ENCODE peak calls at places on chromosomes 4 and X, in five cellular contexts. One of them, this sample, is unnamed.
A peak's percentile ranks its signal among the peaks of the same experiment; 100 is the strongest.

GRCh38 chrX:71533514-71533849 is 578 bp downstream of the OGT start:
- DNase-seq in hepatocyte: no peak
- DNase-seq in IMR-90: no peak
- DNase-seq in AG04449: no peak
- DNase-seq in psoas muscle: no peak
- DNase-seq in this sample: no peak

GRCh38 chr4:80538276-80538926 is 202.9 kb downstream of the CFAP299 start:
- DNase-seq in hepatocyte: no peak
- DNase-seq in IMR-90: peak; percentile 85
- DNase-seq in AG04449: no peak
- DNase-seq in psoas muscle: no peak
- DNase-seq in this sample: peak; percentile 78

GRCh38 chr4:162015090-162015489 is 148.7 kb downstream of the FSTL5 start:
- DNase-seq in hepatocyte: no peak
- DNase-seq in IMR-90: peak; percentile 24
- DNase-seq in AG04449: peak; percentile 45
- DNase-seq in psoas muscle: no peak
- DNase-seq in this sample: peak; percentile 6

GRCh38 chrX:120125444-120125843 is 9.7 kb upstream of the RHOXF1 start:
- DNase-seq in hepatocyte: no peak
- DNase-seq in IMR-90: no peak
- DNase-seq in AG04449: no peak
- DNase-seq in psoas muscle: no peak
- DNase-seq in this sample: no peak

GRCh38 chr4:69999420-69999819 is 3.7 kb downstream of the STATH start:
- DNase-seq in hepatocyte: no peak
- DNase-seq in IMR-90: no peak
- DNase-seq in AG04449: no peak
- DNase-seq in psoas muscle: no peak
- DNase-seq in this sample: peak; percentile 42

GRCh38 chrX:102833136-102833535 is 103.9 kb upstream of the RAB40AL start:
- DNase-seq in hepatocyte: no peak
- DNase-seq in IMR-90: peak; percentile 41
- DNase-seq in AG04449: no peak
- DNase-seq in psoas muscle: no peak
- DNase-seq in this sample: no peak

GRCh38 chrX:9530848-9531274 is 66.0 kb downstream of the TBL1X start:
- DNase-seq in hepatocyte: peak; percentile 77
- DNase-seq in IMR-90: peak; percentile 88
- DNase-seq in AG04449: peak; percentile 75
- DNase-seq in psoas muscle: peak; percentile 51
- DNase-seq in this sample: peak; percentile 25

GRCh38 chr4:1026115-1026514 is 14.7 kb downstream of the FGFRL1 start:
- DNase-seq in hepatocyte: no peak
- DNase-seq in IMR-90: peak; percentile 21
- DNase-seq in AG04449: no peak
- DNase-seq in psoas muscle: no peak
- DNase-seq in this sample: peak; percentile 76

GRCh38 chrX:149074429-149074828 is 430.7 kb downstream of the IDS start:
- DNase-seq in hepatocyte: peak; percentile 16
- DNase-seq in IMR-90: no peak
- DNase-seq in AG04449: no peak
- DNase-seq in psoas muscle: peak; percentile 20
- DNase-seq in this sample: peak; percentile 48

GRCh38 chr4:7226464-7226863 is 34.1 kb downstream of the SORCS2 start:
- DNase-seq in hepatocyte: no peak
- DNase-seq in IMR-90: no peak
- DNase-seq in AG04449: no peak
- DNase-seq in psoas muscle: no peak
- DNase-seq in this sample: no peak

GRCh38 chr4:5863461-5864113 is 29.3 kb downstream of the CRMP1 start:
- DNase-seq in hepatocyte: peak; percentile 35
- DNase-seq in IMR-90: peak; percentile 96
- DNase-seq in AG04449: peak; percentile 75
- DNase-seq in psoas muscle: no peak
- DNase-seq in this sample: peak; percentile 80

GRCh38 chrX:73850124-73851013 is 287.4 kb downstream of the CHIC1 start:
- DNase-seq in hepatocyte: peak; percentile 13
- DNase-seq in IMR-90: peak; percentile 38
- DNase-seq in AG04449: no peak
- DNase-seq in psoas muscle: peak; percentile 55
- DNase-seq in this sample: peak; percentile 30

GRCh38 chr4:169956441-169956840 is 69.8 kb downstream of the MFAP3L start:
- DNase-seq in hepatocyte: no peak
- DNase-seq in IMR-90: no peak
- DNase-seq in AG04449: no peak
- DNase-seq in psoas muscle: no peak
- DNase-seq in this sample: no peak

GRCh38 chrX:47499291-47499690 is 16.3 kb upstream of the ZNF41 start:
- DNase-seq in hepatocyte: no peak
- DNase-seq in IMR-90: no peak
- DNase-seq in AG04449: no peak
- DNase-seq in psoas muscle: no peak
- DNase-seq in this sample: no peak

GRCh38 chrX:104270916-104271512 is 16.3 kb upstream of the ESX1 start:
- DNase-seq in hepatocyte: peak; percentile 38
- DNase-seq in IMR-90: peak; percentile 22
- DNase-seq in AG04449: no peak
- DNase-seq in psoas muscle: peak; percentile 33
- DNase-seq in this sample: peak; percentile 51

GRCh38 chr4:155119006-155119405 is 89.4 kb upstream of the NPY2R start:
- DNase-seq in hepatocyte: no peak
- DNase-seq in IMR-90: no peak
- DNase-seq in AG04449: no peak
- DNase-seq in psoas muscle: no peak
- DNase-seq in this sample: no peak

GRCh38 chr4:71860643-71861042 is 76.8 kb upstream of the GC start:
- DNase-seq in hepatocyte: no peak
- DNase-seq in IMR-90: no peak
- DNase-seq in AG04449: no peak
- DNase-seq in psoas muscle: no peak
- DNase-seq in this sample: no peak

GRCh38 chr4:13546374-13546854 is 2.1 kb upstream of the NKX3-2 start:
- DNase-seq in hepatocyte: no peak
- DNase-seq in IMR-90: no peak
- DNase-seq in AG04449: no peak
- DNase-seq in psoas muscle: no peak
- DNase-seq in this sample: no peak

GRCh38 chr4:176383273-176384077 is 63.7 kb downstream of the SPCS3 start:
- DNase-seq in hepatocyte: no peak
- DNase-seq in IMR-90: peak; percentile 81
- DNase-seq in AG04449: no peak
- DNase-seq in psoas muscle: no peak
- DNase-seq in this sample: no peak

GRCh38 chr4:2395038-2395437 is 23.4 kb downstream of the ZFYVE28 start:
- DNase-seq in hepatocyte: no peak
- DNase-seq in IMR-90: peak; percentile 50
- DNase-seq in AG04449: peak; percentile 17
- DNase-seq in psoas muscle: no peak
- DNase-seq in this sample: no peak

GRCh38 chrX:40685352-40685918 is 38.1 kb upstream of the CXorf38 start:
- DNase-seq in hepatocyte: no peak
- DNase-seq in IMR-90: no peak
- DNase-seq in AG04449: no peak
- DNase-seq in psoas muscle: no peak
- DNase-seq in this sample: no peak

GRCh38 chr4:6563935-6564645 is 10.9 kb upstream of the MAN2B2 start:
- DNase-seq in hepatocyte: no peak
- DNase-seq in IMR-90: no peak
- DNase-seq in AG04449: no peak
- DNase-seq in psoas muscle: no peak
- DNase-seq in this sample: no peak

GRCh38 chr4:57119054-57119651 is 9.0 kb upstream of the IGFBP7 start:
- DNase-seq in hepatocyte: peak; percentile 53
- DNase-seq in IMR-90: peak; percentile 96
- DNase-seq in AG04449: peak; percentile 95
- DNase-seq in psoas muscle: peak; percentile 43
- DNase-seq in this sample: peak; percentile 89

GRCh38 chrX:31199051-31199769 is 127.4 kb upstream of the FTHL17 start:
- DNase-seq in hepatocyte: peak; percentile 15
- DNase-seq in IMR-90: no peak
- DNase-seq in AG04449: peak; percentile 21
- DNase-seq in psoas muscle: no peak
- DNase-seq in this sample: no peak

GRCh38 chrX:39907964-39908616 is 189.7 kb downstream of the BCOR start:
- DNase-seq in hepatocyte: peak; percentile 88
- DNase-seq in IMR-90: peak; percentile 95
- DNase-seq in AG04449: peak; percentile 88
- DNase-seq in psoas muscle: peak; percentile 73
- DNase-seq in this sample: peak; percentile 87

GRCh38 chrX:18650662-18651061 is 21.2 kb downstream of the RS1 start:
- DNase-seq in hepatocyte: no peak
- DNase-seq in IMR-90: no peak
- DNase-seq in AG04449: no peak
- DNase-seq in psoas muscle: no peak
- DNase-seq in this sample: no peak

GRCh38 chrX:31237189-31237588 is 165.3 kb upstream of the FTHL17 start:
- DNase-seq in hepatocyte: no peak
- DNase-seq in IMR-90: peak; percentile 17
- DNase-seq in AG04449: no peak
- DNase-seq in psoas muscle: no peak
- DNase-seq in this sample: no peak

GRCh38 chr4:159060161-159060560 is 42.7 kb upstream of the RAPGEF2 start:
- DNase-seq in hepatocyte: no peak
- DNase-seq in IMR-90: no peak
- DNase-seq in AG04449: no peak
- DNase-seq in psoas muscle: no peak
- DNase-seq in this sample: no peak

GRCh38 chr4:86357608-86358007 is 2.2 kb downstream of the MAPK10 start:
- DNase-seq in hepatocyte: no peak
- DNase-seq in IMR-90: no peak
- DNase-seq in AG04449: no peak
- DNase-seq in psoas muscle: no peak
- DNase-seq in this sample: no peak

GRCh38 chr4:86358176-86358701 is 1.6 kb downstream of the MAPK10 start:
- DNase-seq in hepatocyte: peak; percentile 32
- DNase-seq in IMR-90: peak; percentile 47
- DNase-seq in AG04449: no peak
- DNase-seq in psoas muscle: no peak
- DNase-seq in this sample: no peak

GRCh38 chr4:86362510-86362909 is 2.7 kb upstream of the MAPK10 start:
- DNase-seq in hepatocyte: no peak
- DNase-seq in IMR-90: no peak
- DNase-seq in AG04449: no peak
- DNase-seq in psoas muscle: no peak
- DNase-seq in this sample: no peak

GRCh38 chr4:86356831-86357230 is 3.0 kb downstream of the MAPK10 start:
- DNase-seq in hepatocyte: no peak
- DNase-seq in IMR-90: no peak
- DNase-seq in AG04449: no peak
- DNase-seq in psoas muscle: no peak
- DNase-seq in this sample: no peak

DNA sequence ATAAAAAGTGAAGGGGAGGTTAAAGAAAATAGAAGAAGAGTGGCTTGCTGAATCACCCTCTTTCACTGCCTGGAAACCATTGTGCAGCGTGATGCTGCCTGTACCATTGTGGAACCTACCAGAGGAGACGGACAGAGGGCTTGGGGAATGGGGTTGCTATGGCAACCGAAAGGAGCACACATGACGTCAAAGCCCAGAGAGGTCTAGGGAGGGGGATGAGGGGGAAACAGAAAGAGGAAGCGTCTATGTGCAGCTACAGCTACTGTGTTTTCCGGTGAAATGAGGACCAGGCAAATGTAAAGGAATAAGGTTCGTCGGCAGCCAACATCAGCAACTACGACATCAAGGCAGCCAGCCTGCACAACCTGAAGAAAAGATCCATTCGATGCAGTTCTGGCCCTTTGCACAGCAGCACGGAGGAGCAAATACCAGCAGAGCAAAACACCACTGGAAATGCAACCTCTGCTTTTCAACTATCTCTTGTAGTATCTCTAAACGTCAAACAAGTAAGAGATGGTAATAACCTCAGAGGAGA is at the start of gene MAPK10:
- DNase-seq in hepatocyte: peak; percentile 90
- DNase-seq in IMR-90: peak; percentile 88
- DNase-seq in AG04449: peak; percentile 4
- DNase-seq in psoas muscle: peak; percentile 38
- DNase-seq in this sample: peak; percentile 21
- H3K4me3 ChIP-seq in hepatocyte: no peak within 1 kb of the TSS
- H3K4me3 ChIP-seq in IMR-90: peak within 1 kb of the TSS; percentile 20
- H3K4me3 ChIP-seq in AG04449: peak within 1 kb of the TSS; percentile 42
- H3K4me3 ChIP-seq in psoas muscle: peak within 1 kb of the TSS; percentile 28
- H3K4me3 ChIP-seq in this sample: no peak within 1 kb of the TSS

GRCh38 chrX:85029043-85029442 is 25.4 kb downstream of the APOOL start:
- DNase-seq in hepatocyte: no peak
- DNase-seq in IMR-90: no peak
- DNase-seq in AG04449: no peak
- DNase-seq in psoas muscle: no peak
- DNase-seq in this sample: no peak
- H3K4me3 ChIP-seq in hepatocyte: no peak overlapping the region
- H3K4me3 ChIP-seq in IMR-90: no peak overlapping the region
- H3K4me3 ChIP-seq in AG04449: no peak overlapping the region
- H3K4me3 ChIP-seq in psoas muscle: no peak overlapping the region
- H3K4me3 ChIP-seq in this sample: no peak overlapping the region

DNA sequence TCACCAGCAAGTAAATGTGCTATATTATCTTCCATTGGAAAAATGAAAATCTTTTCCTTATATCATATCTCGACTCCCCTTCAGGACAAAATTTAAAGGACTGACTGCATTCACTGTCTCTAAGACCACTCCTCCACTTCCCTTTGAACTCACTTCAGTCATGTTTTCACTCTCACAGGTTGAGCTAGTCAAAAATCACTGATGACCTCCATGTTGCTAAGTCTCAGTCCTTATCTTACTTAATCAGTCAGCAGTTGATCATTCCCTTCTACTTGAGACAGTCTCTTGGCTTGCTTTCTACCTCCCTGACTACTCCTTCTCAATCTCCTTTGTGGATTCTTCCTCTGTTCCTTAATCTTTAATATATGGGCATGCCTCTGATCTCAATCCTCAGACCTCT is 117.0 kb upstream of the LSM6 start:
- DNase-seq in hepatocyte: no peak
- DNase-seq in IMR-90: no peak
- DNase-seq in AG04449: no peak
- DNase-seq in psoas muscle: no peak
- DNase-seq in this sample: no peak
- H3K4me3 ChIP-seq in hepatocyte: no peak overlapping the region
- H3K4me3 ChIP-seq in IMR-90: no peak overlapping the region
- H3K4me3 ChIP-seq in AG04449: no peak overlapping the region
- H3K4me3 ChIP-seq in psoas muscle: no peak overlapping the region
- H3K4me3 ChIP-seq in this sample: no peak overlapping the region

GRCh38 chr4:182880387-182881356 is 36.5 kb downstream of the DCTD start:
- DNase-seq in hepatocyte: peak; percentile 30
- DNase-seq in IMR-90: peak; percentile 11
- DNase-seq in AG04449: no peak
- DNase-seq in psoas muscle: peak; percentile 41
- DNase-seq in this sample: peak; percentile 56

GRCh38 chr4:182879913-182880312 is 37.3 kb downstream of the DCTD start:
- DNase-seq in hepatocyte: no peak
- DNase-seq in IMR-90: no peak
- DNase-seq in AG04449: no peak
- DNase-seq in psoas muscle: no peak
- DNase-seq in this sample: no peak

GRCh38 chr4:182883351-182883750 is 33.8 kb downstream of the DCTD start:
- DNase-seq in hepatocyte: no peak
- DNase-seq in IMR-90: no peak
- DNase-seq in AG04449: no peak
- DNase-seq in psoas muscle: no peak
- DNase-seq in this sample: no peak

GRCh38 chr4:182884046-182884445 is 33.1 kb downstream of the DCTD start:
- DNase-seq in hepatocyte: no peak
- DNase-seq in IMR-90: no peak
- DNase-seq in AG04449: no peak
- DNase-seq in psoas muscle: no peak
- DNase-seq in this sample: no peak

GRCh38 chr4:182881928-182882327 is 35.3 kb downstream of the DCTD start:
- DNase-seq in hepatocyte: no peak
- DNase-seq in IMR-90: no peak
- DNase-seq in AG04449: no peak
- DNase-seq in psoas muscle: no peak
- DNase-seq in this sample: no peak
- H3K4me3 ChIP-seq in hepatocyte: no peak overlapping the region
- H3K4me3 ChIP-seq in IMR-90: no peak overlapping the region
- H3K4me3 ChIP-seq in AG04449: no peak overlapping the region
- H3K4me3 ChIP-seq in psoas muscle: no peak overlapping the region
- H3K4me3 ChIP-seq in this sample: no peak overlapping the region

This sample was measured in epithelial cell of esophagus.